ENCODE peak calls at places on chromosome 20, in ten cellular contexts. One of them, this sample, is unnamed.

GRCh38 chr20:54204063-54204462 is 3.8 kb upstream of the PFDN4 start:
- DNase-seq in CD4-positive, alpha-beta T cell: no peak
- DNase-seq in A549: no peak
- DNase-seq in cardiac fibroblast: no peak
- DNase-seq in foreskin fibroblast: no peak
- DNase-seq in lower leg skin: no peak
- DNase-seq in body of pancreas: no peak
- DNase-seq in neural progenitor cell: no peak
- DNase-seq in right lobe of liver: no peak
- DNase-seq in heart right ventricle: no peak
- DNase-seq in this sample: no peak

GRCh38 chr20:56979125-56979524 is 287.3 kb downstream of the BMP7 start:
- DNase-seq in A549: no peak
- DNase-seq in heart right ventricle: no peak
- DNase-seq in right lobe of liver: no peak
- DNase-seq in CD4-positive, alpha-beta T cell: no peak
- DNase-seq in neural progenitor cell: no peak
- DNase-seq in lower leg skin: no peak
- DNase-seq in body of pancreas: no peak
- DNase-seq in cardiac fibroblast: no peak
- DNase-seq in foreskin fibroblast: no peak
- DNase-seq in this sample: no peak

GRCh38 chr20:53960586-53961386 is 109.6 kb downstream of the BCAS1 start:
- DNase-seq in foreskin fibroblast: peak
- DNase-seq in CD4-positive, alpha-beta T cell: no peak
- DNase-seq in neural progenitor cell: no peak
- DNase-seq in body of pancreas: no peak
- DNase-seq in lower leg skin: no peak
- DNase-seq in A549: no peak
- DNase-seq in heart right ventricle: no peak
- DNase-seq in right lobe of liver: no peak
- DNase-seq in cardiac fibroblast: no peak
- DNase-seq in this sample: no peak

GRCh38 chr20:34861386-34862084 is 11.1 kb downstream of the GGT7 start:
- DNase-seq in foreskin fibroblast: no peak
- DNase-seq in cardiac fibroblast: no peak
- DNase-seq in right lobe of liver: no peak
- DNase-seq in neural progenitor cell: no peak
- DNase-seq in A549: no peak
- DNase-seq in lower leg skin: no peak
- DNase-seq in heart right ventricle: no peak
- DNase-seq in CD4-positive, alpha-beta T cell: no peak
- DNase-seq in body of pancreas: peak
- DNase-seq in this sample: no peak

GRCh38 chr20:53352727-53353440 is 240.8 kb downstream of the ZNF217 start:
- DNase-seq in CD4-positive, alpha-beta T cell: no peak
- DNase-seq in body of pancreas: no peak
- DNase-seq in heart right ventricle: no peak
- DNase-seq in lower leg skin: no peak
- DNase-seq in foreskin fibroblast: no peak
- DNase-seq in right lobe of liver: no peak
- DNase-seq in A549: no peak
- DNase-seq in neural progenitor cell: no peak
- DNase-seq in cardiac fibroblast: no peak
- DNase-seq in this sample: no peak

GRCh38 chr20:59194023-59194935 is 30.7 kb downstream of the ZNF831 start:
- DNase-seq in neural progenitor cell: no peak
- DNase-seq in A549: no peak
- DNase-seq in foreskin fibroblast: no peak
- DNase-seq in body of pancreas: no peak
- DNase-seq in right lobe of liver: no peak
- DNase-seq in CD4-positive, alpha-beta T cell: no peak
- DNase-seq in cardiac fibroblast: no peak
- DNase-seq in heart right ventricle: no peak
- DNase-seq in lower leg skin: no peak
- DNase-seq in this sample: no peak

GRCh38 chr20:4787069-4787468 is 65.4 kb downstream of the PRND start:
- DNase-seq in right lobe of liver: no peak
- DNase-seq in CD4-positive, alpha-beta T cell: no peak
- DNase-seq in lower leg skin: no peak
- DNase-seq in body of pancreas: no peak
- DNase-seq in heart right ventricle: no peak
- DNase-seq in foreskin fibroblast: peak
- DNase-seq in neural progenitor cell: no peak
- DNase-seq in cardiac fibroblast: peak
- DNase-seq in A549: no peak
- DNase-seq in this sample: no peak

GRCh38 chr20:14553774-14554524 is 216.5 kb upstream of the FLRT3 start:
- DNase-seq in foreskin fibroblast: peak
- DNase-seq in cardiac fibroblast: peak
- DNase-seq in body of pancreas: no peak
- DNase-seq in right lobe of liver: no peak
- DNase-seq in A549: no peak
- DNase-seq in CD4-positive, alpha-beta T cell: no peak
- DNase-seq in neural progenitor cell: no peak
- DNase-seq in heart right ventricle: no peak
- DNase-seq in lower leg skin: no peak
- DNase-seq in this sample: no peak

GRCh38 chr20:37522258-37523011 is 1.4 kb downstream of the NNAT start:
- DNase-seq in lower leg skin: peak
- DNase-seq in right lobe of liver: peak
- DNase-seq in heart right ventricle: peak
- DNase-seq in body of pancreas: no peak
- DNase-seq in cardiac fibroblast: no peak
- DNase-seq in A549: no peak
- DNase-seq in neural progenitor cell: no peak
- DNase-seq in foreskin fibroblast: peak
- DNase-seq in CD4-positive, alpha-beta T cell: no peak
- DNase-seq in this sample: peak

GRCh38 chr20:24489631-24490260 is 20.3 kb downstream of the SYNDIG1 start:
- DNase-seq in CD4-positive, alpha-beta T cell: no peak
- DNase-seq in body of pancreas: no peak
- DNase-seq in heart right ventricle: no peak
- DNase-seq in right lobe of liver: no peak
- DNase-seq in neural progenitor cell: no peak
- DNase-seq in A549: no peak
- DNase-seq in foreskin fibroblast: no peak
- DNase-seq in lower leg skin: peak
- DNase-seq in cardiac fibroblast: no peak
- DNase-seq in this sample: no peak

GRCh38 chr20:24489193-24489592 is 19.8 kb downstream of the SYNDIG1 start:
- DNase-seq in foreskin fibroblast: no peak
- DNase-seq in neural progenitor cell: no peak
- DNase-seq in heart right ventricle: no peak
- DNase-seq in cardiac fibroblast: no peak
- DNase-seq in CD4-positive, alpha-beta T cell: no peak
- DNase-seq in lower leg skin: no peak
- DNase-seq in right lobe of liver: no peak
- DNase-seq in A549: no peak
- DNase-seq in body of pancreas: no peak
- DNase-seq in this sample: no peak

GRCh38 chr20:24488064-24488799 is 18.8 kb downstream of the SYNDIG1 start:
- DNase-seq in heart right ventricle: no peak
- DNase-seq in foreskin fibroblast: no peak
- DNase-seq in neural progenitor cell: no peak
- DNase-seq in A549: no peak
- DNase-seq in right lobe of liver: no peak
- DNase-seq in cardiac fibroblast: no peak
- DNase-seq in CD4-positive, alpha-beta T cell: no peak
- DNase-seq in lower leg skin: peak
- DNase-seq in body of pancreas: no peak
- DNase-seq in this sample: no peak

GRCh38 chr20:24487648-24488047 is 18.2 kb downstream of the SYNDIG1 start:
- DNase-seq in A549: no peak
- DNase-seq in right lobe of liver: no peak
- DNase-seq in neural progenitor cell: no peak
- DNase-seq in cardiac fibroblast: no peak
- DNase-seq in foreskin fibroblast: no peak
- DNase-seq in heart right ventricle: no peak
- DNase-seq in lower leg skin: peak
- DNase-seq in CD4-positive, alpha-beta T cell: no peak
- DNase-seq in body of pancreas: no peak
- DNase-seq in this sample: no peak

DNA sequence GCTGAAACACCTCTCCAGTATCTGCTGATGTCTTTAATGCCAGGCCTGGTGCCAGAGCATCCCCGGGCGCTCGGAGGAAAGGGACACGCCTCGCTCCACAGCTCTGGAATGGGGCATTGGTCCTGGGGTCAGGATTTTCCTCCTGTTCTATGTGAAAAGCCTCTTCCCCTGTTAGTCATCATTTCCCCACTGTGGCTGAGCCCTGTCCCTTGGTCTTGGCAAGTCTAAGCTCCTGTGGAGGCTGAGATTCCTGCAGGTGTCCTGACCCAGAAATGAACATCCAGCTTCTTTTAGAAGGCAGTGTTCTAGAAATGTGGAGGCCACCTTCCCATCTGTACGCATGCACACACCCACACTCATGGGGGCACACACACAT is 19.4 kb downstream of the SYNDIG1 start:
- DNase-seq in right lobe of liver: no peak
- DNase-seq in foreskin fibroblast: no peak
- DNase-seq in neural progenitor cell: no peak
- DNase-seq in lower leg skin: peak
- DNase-seq in cardiac fibroblast: no peak
- DNase-seq in heart right ventricle: no peak
- DNase-seq in A549: no peak
- DNase-seq in body of pancreas: no peak
- DNase-seq in CD4-positive, alpha-beta T cell: no peak
- DNase-seq in this sample: no peak
- TF ChIP-seq CTCF in right lobe of liver: no peak
- TF ChIP-seq CTCF in foreskin fibroblast: no peak
- TF ChIP-seq CTCF in neural progenitor cell: no peak
- TF ChIP-seq CTCF in lower leg skin: no peak
- TF ChIP-seq CTCF in cardiac fibroblast: no peak
- TF ChIP-seq CTCF in heart right ventricle: no peak
- TF ChIP-seq CTCF in A549: no peak
- TF ChIP-seq CTCF in body of pancreas: no peak
- TF ChIP-seq CTCF in CD4-positive, alpha-beta T cell: no peak
- TF ChIP-seq CTCF in this sample: no peak

GRCh38 chr20:18781509-18781908 is 32.1 kb upstream of the SCP2D1 start:
- DNase-seq in foreskin fibroblast: no peak
- DNase-seq in heart right ventricle: no peak
- DNase-seq in lower leg skin: no peak
- DNase-seq in right lobe of liver: no peak
- DNase-seq in cardiac fibroblast: no peak
- DNase-seq in CD4-positive, alpha-beta T cell: no peak
- DNase-seq in body of pancreas: no peak
- DNase-seq in neural progenitor cell: no peak
- DNase-seq in A549: no peak
- DNase-seq in this sample: no peak
- TF ChIP-seq CTCF in foreskin fibroblast: no peak
- TF ChIP-seq CTCF in heart right ventricle: no peak
- TF ChIP-seq CTCF in lower leg skin: no peak
- TF ChIP-seq CTCF in right lobe of liver: no peak
- TF ChIP-seq CTCF in cardiac fibroblast: no peak
- TF ChIP-seq CTCF in CD4-positive, alpha-beta T cell: no peak
- TF ChIP-seq CTCF in body of pancreas: no peak
- TF ChIP-seq CTCF in neural progenitor cell: no peak
- TF ChIP-seq CTCF in A549: no peak
- TF ChIP-seq CTCF in this sample: no peak

GRCh38 chr20:11917663-11918062 is at the start of gene BTBD3:
- DNase-seq in body of pancreas: peak
- DNase-seq in right lobe of liver: no peak
- DNase-seq in foreskin fibroblast: peak
- DNase-seq in neural progenitor cell: peak
- DNase-seq in cardiac fibroblast: peak
- DNase-seq in lower leg skin: no peak
- DNase-seq in CD4-positive, alpha-beta T cell: no peak
- DNase-seq in heart right ventricle: peak
- DNase-seq in A549: no peak
- DNase-seq in this sample: peak
- TF ChIP-seq CTCF in body of pancreas: no peak
- TF ChIP-seq CTCF in right lobe of liver: no peak
- TF ChIP-seq CTCF in foreskin fibroblast: no peak
- TF ChIP-seq CTCF in neural progenitor cell: no peak
- TF ChIP-seq CTCF in cardiac fibroblast: peak
- TF ChIP-seq CTCF in lower leg skin: no peak
- TF ChIP-seq CTCF in CD4-positive, alpha-beta T cell: no peak
- TF ChIP-seq CTCF in heart right ventricle: peak
- TF ChIP-seq CTCF in A549: no peak
- TF ChIP-seq CTCF in this sample: no peak

GRCh38 chr20:36064661-36065426 is 89.7 kb upstream of the EPB41L1 start:
- DNase-seq in right lobe of liver: peak
- DNase-seq in lower leg skin: peak
- DNase-seq in foreskin fibroblast: peak
- DNase-seq in neural progenitor cell: peak
- DNase-seq in heart right ventricle: peak
- DNase-seq in A549: peak
- DNase-seq in CD4-positive, alpha-beta T cell: peak
- DNase-seq in cardiac fibroblast: peak
- DNase-seq in body of pancreas: peak
- DNase-seq in this sample: peak

GRCh38 chr20:36063916-36064660 is 90.5 kb upstream of the EPB41L1 start:
- DNase-seq in A549: no peak
- DNase-seq in body of pancreas: peak
- DNase-seq in lower leg skin: peak
- DNase-seq in neural progenitor cell: no peak
- DNase-seq in CD4-positive, alpha-beta T cell: no peak
- DNase-seq in foreskin fibroblast: no peak
- DNase-seq in right lobe of liver: peak
- DNase-seq in cardiac fibroblast: no peak
- DNase-seq in heart right ventricle: no peak
- DNase-seq in this sample: no peak

GRCh38 chr20:36066777-36067176 is 87.8 kb upstream of the EPB41L1 start:
- DNase-seq in A549: no peak
- DNase-seq in foreskin fibroblast: no peak
- DNase-seq in right lobe of liver: no peak
- DNase-seq in body of pancreas: peak
- DNase-seq in lower leg skin: no peak
- DNase-seq in neural progenitor cell: no peak
- DNase-seq in heart right ventricle: no peak
- DNase-seq in CD4-positive, alpha-beta T cell: no peak
- DNase-seq in cardiac fibroblast: no peak
- DNase-seq in this sample: no peak

GRCh38 chr20:36062799-36063198 is 91.7 kb upstream of the EPB41L1 start:
- DNase-seq in neural progenitor cell: no peak
- DNase-seq in A549: no peak
- DNase-seq in lower leg skin: no peak
- DNase-seq in CD4-positive, alpha-beta T cell: no peak
- DNase-seq in foreskin fibroblast: peak
- DNase-seq in body of pancreas: no peak
- DNase-seq in cardiac fibroblast: peak
- DNase-seq in heart right ventricle: no peak
- DNase-seq in right lobe of liver: no peak
- DNase-seq in this sample: no peak

DNA sequence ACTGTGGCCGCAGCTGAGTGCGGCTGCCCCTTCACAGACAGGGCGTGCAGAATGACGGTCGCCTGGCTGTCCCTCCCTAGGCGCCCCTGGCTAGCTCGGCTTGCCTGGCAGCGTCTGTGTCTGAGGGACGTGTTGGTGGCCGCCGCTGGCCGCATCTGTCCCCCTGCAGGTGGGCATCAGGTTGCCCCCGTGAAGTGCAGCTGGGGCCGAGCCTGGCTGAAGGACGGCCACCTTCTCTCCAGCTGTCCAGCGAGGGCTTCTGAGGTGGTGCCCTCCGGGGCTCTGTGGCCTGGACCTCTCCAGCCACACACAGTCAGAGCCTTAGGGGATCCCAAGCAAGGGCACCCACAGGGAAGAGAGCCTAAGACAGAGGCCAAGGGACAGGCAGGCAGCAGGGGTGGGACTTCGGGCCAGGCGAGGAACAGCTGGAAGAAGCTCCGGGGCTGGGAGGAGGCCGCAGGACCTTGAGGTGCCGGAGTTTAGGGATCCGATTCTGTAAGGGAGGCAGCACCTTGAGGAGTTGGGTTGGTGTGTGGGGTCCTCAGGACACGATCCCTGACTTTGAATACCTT is 89.0 kb upstream of the EPB41L1 start:
- DNase-seq in A549: no peak
- DNase-seq in CD4-positive, alpha-beta T cell: no peak
- DNase-seq in lower leg skin: no peak
- DNase-seq in body of pancreas: peak
- DNase-seq in neural progenitor cell: no peak
- DNase-seq in heart right ventricle: no peak
- DNase-seq in right lobe of liver: no peak
- DNase-seq in cardiac fibroblast: no peak
- DNase-seq in foreskin fibroblast: no peak
- DNase-seq in this sample: no peak
- TF ChIP-seq CTCF in A549: no peak
- TF ChIP-seq CTCF in CD4-positive, alpha-beta T cell: no peak
- TF ChIP-seq CTCF in lower leg skin: no peak
- TF ChIP-seq CTCF in body of pancreas: no peak
- TF ChIP-seq CTCF in neural progenitor cell: no peak
- TF ChIP-seq CTCF in heart right ventricle: no peak
- TF ChIP-seq CTCF in right lobe of liver: no peak
- TF ChIP-seq CTCF in cardiac fibroblast: no peak
- TF ChIP-seq CTCF in foreskin fibroblast: no peak
- TF ChIP-seq CTCF in this sample: no peak

This sample was measured in glutamatergic neuron.